ENCODE peak calls at places on chromosome 12, in four cellular contexts. One of them, this sample, is unnamed.

GRCh38 chr12:104352106-104352713 is 48.7 kb downstream of the EID3 start:
- DNase-seq in CD8-positive, alpha-beta T cell: no peak
- DNase-seq in hepatic stellate cell: no peak
- DNase-seq in NCI-H2029: no peak
- DNase-seq in this sample: no peak

GRCh38 chr12:510071-510825 is 50.5 kb downstream of the B4GALNT3 start:
- DNase-seq in CD8-positive, alpha-beta T cell: no peak
- DNase-seq in hepatic stellate cell: no peak
- DNase-seq in NCI-H2029: no peak
- DNase-seq in this sample: no peak

GRCh38 chr12:111396726-111397445 is 8.8 kb upstream of the SH2B3 start:
- DNase-seq in NCI-H2029: peak
- DNase-seq in hepatic stellate cell: peak
- DNase-seq in CD8-positive, alpha-beta T cell: peak
- DNase-seq in this sample: peak

GRCh38 chr12:42729532-42729895 is 140.0 kb upstream of the PRICKLE1 start:
- DNase-seq in NCI-H2029: no peak
- DNase-seq in CD8-positive, alpha-beta T cell: no peak
- DNase-seq in hepatic stellate cell: no peak
- DNase-seq in this sample: no peak

GRCh38 chr12:51779876-51780275 is 68.6 kb downstream of the FIGNL2 start:
- DNase-seq in CD8-positive, alpha-beta T cell: no peak
- DNase-seq in hepatic stellate cell: no peak
- DNase-seq in NCI-H2029: no peak
- DNase-seq in this sample: no peak

GRCh38 chr12:58887071-58887470 is 33.2 kb downstream of the LRIG3 start:
- DNase-seq in CD8-positive, alpha-beta T cell: no peak
- DNase-seq in NCI-H2029: no peak
- DNase-seq in hepatic stellate cell: no peak
- DNase-seq in this sample: no peak

GRCh38 chr12:12715459-12716150 is 1.6 kb upstream of the CDKN1B start:
- DNase-seq in NCI-H2029: no peak
- DNase-seq in hepatic stellate cell: no peak
- DNase-seq in CD8-positive, alpha-beta T cell: no peak
- DNase-seq in this sample: peak

GRCh38 chr12:60501124-60501729 is 905.4 kb downstream of the SLC16A7 start:
- DNase-seq in hepatic stellate cell: no peak
- DNase-seq in CD8-positive, alpha-beta T cell: no peak
- DNase-seq in NCI-H2029: peak
- DNase-seq in this sample: no peak

GRCh38 chr12:131112016-131112415 is 158.3 kb downstream of the ADGRD1 start:
- DNase-seq in CD8-positive, alpha-beta T cell: no peak
- DNase-seq in hepatic stellate cell: no peak
- DNase-seq in NCI-H2029: no peak
- DNase-seq in this sample: no peak

GRCh38 chr12:87660987-87661769 is 368.0 kb downstream of the C12orf50 start:
- DNase-seq in hepatic stellate cell: no peak
- DNase-seq in NCI-H2029: no peak
- DNase-seq in CD8-positive, alpha-beta T cell: no peak
- DNase-seq in this sample: no peak

GRCh38 chr12:25083211-25083610 is 111.7 kb downstream of the DNAI7 start:
- DNase-seq in hepatic stellate cell: no peak
- DNase-seq in CD8-positive, alpha-beta T cell: no peak
- DNase-seq in NCI-H2029: no peak
- DNase-seq in this sample: no peak

GRCh38 chr12:116636636-116637519 is 77.7 kb downstream of the MAP1LC3B2 start:
- DNase-seq in NCI-H2029: no peak
- DNase-seq in CD8-positive, alpha-beta T cell: no peak
- DNase-seq in hepatic stellate cell: no peak
- DNase-seq in this sample: no peak

GRCh38 chr12:13203028-13203922 is 6.7 kb downstream of the EMP1 start:
- DNase-seq in hepatic stellate cell: no peak
- DNase-seq in CD8-positive, alpha-beta T cell: no peak
- DNase-seq in NCI-H2029: no peak
- DNase-seq in this sample: no peak

GRCh38 chr12:124369055-124369900 is 74.4 kb downstream of the RFLNA start:
- DNase-seq in hepatic stellate cell: peak
- DNase-seq in CD8-positive, alpha-beta T cell: no peak
- DNase-seq in NCI-H2029: peak
- DNase-seq in this sample: no peak

GRCh38 chr12:110742718-110743570 is at the start of gene PPP1CC:
- DNase-seq in CD8-positive, alpha-beta T cell: peak
- DNase-seq in hepatic stellate cell: peak
- DNase-seq in NCI-H2029: peak
- DNase-seq in this sample: peak

GRCh38 chr12:11672833-11673232 is 23.4 kb downstream of the ETV6 start:
- DNase-seq in NCI-H2029: no peak
- DNase-seq in hepatic stellate cell: no peak
- DNase-seq in CD8-positive, alpha-beta T cell: no peak
- DNase-seq in this sample: no peak

GRCh38 chr12:49223590-49224369 is 34.9 kb upstream of the TUBA1A start:
- DNase-seq in hepatic stellate cell: no peak
- DNase-seq in NCI-H2029: no peak
- DNase-seq in CD8-positive, alpha-beta T cell: no peak
- DNase-seq in this sample: no peak

GRCh38 chr12:123816896-123817537 is 54.9 kb downstream of the DNAH10 start:
- DNase-seq in hepatic stellate cell: no peak
- DNase-seq in NCI-H2029: no peak
- DNase-seq in CD8-positive, alpha-beta T cell: no peak
- DNase-seq in this sample: no peak

GRCh38 chr12:62006076-62006732 is 254.0 kb upstream of the USP15 start:
- DNase-seq in CD8-positive, alpha-beta T cell: no peak
- DNase-seq in NCI-H2029: peak
- DNase-seq in hepatic stellate cell: peak
- DNase-seq in this sample: peak

GRCh38 chr12:52052471-52053186 is 1.4 kb downstream of the NR4A1 start:
- DNase-seq in hepatic stellate cell: no peak
- DNase-seq in NCI-H2029: peak
- DNase-seq in CD8-positive, alpha-beta T cell: peak
- DNase-seq in this sample: no peak

GRCh38 chr12:52805000-52805399 is 8.9 kb downstream of the KRT4 start:
- DNase-seq in NCI-H2029: no peak
- DNase-seq in CD8-positive, alpha-beta T cell: no peak
- DNase-seq in hepatic stellate cell: no peak
- DNase-seq in this sample: no peak

GRCh38 chr12:11943919-11944318 is 126.8 kb upstream of the BCL2L14 start:
- DNase-seq in CD8-positive, alpha-beta T cell: no peak
- DNase-seq in NCI-H2029: no peak
- DNase-seq in hepatic stellate cell: no peak
- DNase-seq in this sample: no peak

GRCh38 chr12:68233498-68233897 is 7.9 kb upstream of the IL26 start:
- DNase-seq in hepatic stellate cell: no peak
- DNase-seq in NCI-H2029: no peak
- DNase-seq in CD8-positive, alpha-beta T cell: no peak
- DNase-seq in this sample: no peak

GRCh38 chr12:54143233-54143986 is 45.4 kb downstream of the SMUG1 start:
- DNase-seq in hepatic stellate cell: no peak
- DNase-seq in CD8-positive, alpha-beta T cell: no peak
- DNase-seq in NCI-H2029: no peak
- DNase-seq in this sample: no peak

This sample was measured in immature natural killer cell.